ENCODE peak calls at places on chromosome 22, in eight cellular contexts. W is HCT116, Z is upper lobe of left lung, M is tibial nerve, G is gastrocnemius medialis, E is IMR-90, P is endothelial cell of umbilical vein, R is esophagus muscularis mucosa. K is an unnamed sample.

GRCh38 chr22:17083811-17084540 is 824 bp upstream of the IL17RA start:
- DNase-seq in W (no peak), Z (peak; percentile 82), M (no peak), G (no peak), E (no peak), P (no peak), R (no peak), K (no peak)

GRCh38 chr22:23257889-23258825 is 77.8 kb downstream of the BCR start:
- DNase-seq in W (no peak), Z (no peak), M (no peak), G (no peak), E (no peak), P (no peak), R (no peak), K (no peak)

GRCh38 chr22:27223317-27224177 is 566.2 kb downstream of the MIAT start:
- DNase-seq in W (no peak), Z (no peak), M (no peak), G (no peak), E (peak; percentile 89), P (no peak), R (no peak), K (no peak)

GRCh38 chr22:32644252-32645100 is 157.0 kb upstream of the TIMP3 start:
- DNase-seq in W (no peak), Z (no peak), M (peak; percentile 23), G (peak; percentile 9), E (peak; percentile 59), P (no peak), R (no peak), K (no peak)

GRCh38 chr22:40385041-40385782 is 14.8 kb downstream of the SGSM3 start:
- DNase-seq in W (no peak), Z (no peak), M (no peak), G (no peak), E (no peak), P (no peak), R (no peak), K (no peak)

GRCh38 chr22:32823024-32823730 is 21.7 kb downstream of the TIMP3 start:
- DNase-seq in W (peak; percentile 43), Z (no peak), M (no peak), G (no peak), E (peak; percentile 44), P (no peak), R (no peak), K (peak; percentile 51)

GRCh38 chr22:46362221-46362933 is 26.9 kb downstream of the TRMU start:
- DNase-seq in W (no peak), Z (peak; percentile 80), M (no peak), G (no peak), E (peak; percentile 6), P (no peak), R (no peak), K (no peak)

GRCh38 chr22:46469701-46470100 is 67.7 kb downstream of the CELSR1 start:
- DNase-seq in W (no peak), Z (no peak), M (no peak), G (no peak), E (no peak), P (no peak), R (no peak), K (no peak)

GRCh38 chr22:23294221-23294620 is 113.9 kb downstream of the BCR start:
- DNase-seq in W (no peak), Z (no peak), M (no peak), G (no peak), E (no peak), P (no peak), R (no peak), K (no peak)

GRCh38 chr22:48224332-48224731 is 1461.9 kb downstream of the TBC1D22A start:
- DNase-seq in W (no peak), Z (no peak), M (no peak), G (no peak), E (no peak), P (no peak), R (no peak), K (no peak)

GRCh38 chr22:46592390-46592872 is 27.8 kb upstream of the GRAMD4 start:
- DNase-seq in W (no peak), Z (peak; percentile 63), M (no peak), G (no peak), E (peak; percentile 71), P (peak; percentile 37), R (no peak), K (peak; percentile 36)

GRCh38 chr22:25002241-25002985 is 49.9 kb downstream of the KIAA1671 start:
- DNase-seq in W (no peak), Z (no peak), M (no peak), G (no peak), E (no peak), P (peak; percentile 35), R (no peak), K (no peak)

GRCh38 chr22:30356392-30357230 is at the start of the genes CCDC157 and SF3A1:
- DNase-seq in W (peak; percentile 59), Z (peak; percentile 99), M (peak; percentile 65), G (peak; percentile 75), E (peak; percentile 91), P (peak; percentile 95), R (peak; percentile 96), K (peak; percentile 93)
- TF ChIP-seq POLR2A in W (no peak), Z (peak; percentile 97), M (peak; percentile 93), G (peak; percentile 85), E (peak; percentile 92), P (peak; percentile 94), R (peak; percentile 82), K (peak; percentile 94)

GRCh38 chr22:44329179-44329796 is 16.5 kb upstream of the SHISAL1 start:
- DNase-seq in W (no peak), Z (no peak), M (no peak), G (no peak), E (peak; percentile 27), P (no peak), R (no peak), K (no peak)
- TF ChIP-seq POLR2A in W (no peak), Z (no peak), M (no peak), G (no peak), E (no peak), P (no peak), R (no peak), K (no peak)

GRCh38 chr22:20079745-20080444 is at the start of gene DGCR8:
- DNase-seq in W (peak; percentile 86), Z (peak; percentile 97), M (peak; percentile 80), G (peak; percentile 90), E (peak; percentile 93), P (peak; percentile 96), R (peak; percentile 94), K (peak; percentile 90)
- TF ChIP-seq POLR2A in W (peak; percentile 94), Z (peak; percentile 76), M (peak; percentile 50), G (peak; percentile 62), E (peak; percentile 69), P (peak; percentile 95), R (no peak), K (peak; percentile 66)

GRCh38 chr22:36125994-36126531 is 34.5 kb downstream of the APOL3 start:
- DNase-seq in W (no peak), Z (no peak), M (no peak), G (no peak), E (no peak), P (no peak), R (no peak), K (no peak)

GRCh38 chr22:36125434-36125833 is 35.1 kb downstream of the APOL3 start:
- DNase-seq in W (no peak), Z (no peak), M (no peak), G (no peak), E (no peak), P (no peak), R (no peak), K (no peak)

DNA sequence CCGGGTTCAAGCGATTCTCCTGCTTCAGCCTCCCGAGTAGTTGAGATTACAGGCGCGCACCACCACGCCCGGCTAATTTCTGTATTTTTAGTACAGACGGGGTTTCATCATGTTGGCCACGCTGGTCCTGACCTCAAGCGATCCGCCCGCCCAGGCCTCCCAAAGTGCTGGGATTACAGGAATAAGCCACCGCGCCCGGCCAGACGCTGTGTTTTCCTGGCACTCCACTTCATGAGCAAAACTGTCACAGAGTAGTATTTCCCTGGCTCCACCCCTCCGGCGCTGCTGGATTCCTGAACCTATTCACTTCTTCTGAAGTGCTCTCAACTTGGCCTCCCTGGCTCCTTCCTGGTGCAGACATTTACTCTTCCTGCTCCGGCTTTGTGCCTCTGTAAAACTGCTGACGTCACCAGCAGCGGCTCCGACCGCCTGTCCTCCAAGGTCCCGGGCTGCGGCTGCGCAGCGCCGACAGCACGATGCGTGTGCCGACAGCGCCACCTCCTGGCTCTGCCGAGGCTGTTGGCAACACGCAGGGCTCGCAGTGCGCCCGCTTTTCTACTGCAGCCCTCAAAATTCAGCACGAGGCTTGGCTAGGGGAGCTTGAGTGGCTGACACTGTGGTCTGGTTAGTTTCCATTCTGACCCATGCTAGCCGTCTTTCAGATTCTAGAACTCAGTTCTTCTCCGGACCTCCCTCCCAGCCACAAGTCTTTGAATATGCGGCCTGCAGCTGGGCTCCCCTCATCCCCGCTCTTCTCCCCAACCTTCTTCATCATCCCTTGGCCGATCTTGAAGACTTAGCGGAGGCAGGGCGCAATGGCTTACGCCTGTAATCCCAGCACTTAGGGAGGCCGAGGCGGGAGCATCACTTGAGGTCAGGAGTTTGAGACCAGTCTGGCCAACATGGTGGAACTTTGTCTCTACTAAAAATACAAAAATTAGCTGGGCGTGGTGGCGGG is 36.6 kb downstream of the APOL3 start:
- DNase-seq in W (peak; percentile 83), Z (peak; percentile 97), M (peak; percentile 86), G (peak; percentile 85), E (peak; percentile 93), P (peak; percentile 96), R (peak; percentile 98), K (peak; percentile 96)
- TF ChIP-seq POLR2A in W (peak; percentile 33), Z (peak; percentile 33), M (peak; percentile 39), G (no peak), E (peak; percentile 67), P (no peak), R (no peak), K (no peak)

DNA sequence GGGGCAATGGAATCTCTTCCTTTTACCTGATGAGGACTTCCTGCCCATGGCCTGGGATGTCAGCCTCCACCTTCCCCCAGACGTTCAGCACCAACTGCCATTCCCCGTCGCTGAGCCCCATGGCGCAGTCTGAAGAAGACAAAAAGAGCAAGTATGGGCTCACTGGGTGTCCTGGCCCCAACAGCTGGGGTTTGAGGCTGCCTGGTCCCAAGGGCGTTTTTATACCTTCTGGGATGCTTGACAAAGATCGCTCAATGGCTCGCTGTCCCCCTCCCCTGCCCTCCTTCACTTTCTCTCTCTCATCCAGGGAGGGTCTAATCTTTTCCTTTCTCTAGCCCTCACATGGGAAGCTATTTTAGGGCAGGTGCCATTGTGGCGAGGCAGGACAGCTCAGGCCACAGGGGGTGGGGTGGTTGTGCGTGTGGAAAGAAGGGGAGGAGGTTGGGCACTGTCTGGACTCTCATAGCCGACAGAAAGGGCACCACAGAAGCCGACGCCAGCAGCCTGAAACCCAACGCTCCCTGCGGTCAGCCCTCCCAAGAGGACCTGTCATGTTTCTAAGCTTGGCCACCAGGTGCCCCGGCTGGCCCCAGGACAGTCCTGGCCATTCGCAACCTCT is at the start of gene MB:
- DNase-seq in W (no peak), Z (no peak), M (no peak), G (peak; percentile 93), E (no peak), P (no peak), R (no peak), K (no peak)
- TF ChIP-seq POLR2A in W (no peak), Z (no peak), M (no peak), G (peak; percentile 48), E (no peak), P (no peak), R (no peak), K (no peak)